ENCODE peak calls at places on chromosomes 3 and 15, in seven cellular contexts. G is mesendoderm, W is GM23338, Y is DND-41, Q is osteoblast, D is left ventricle myocardium inferior, B is IMR-90. O is an unnamed sample. For H3K36me3 and H3K27me3, the result is how much of the 10 kb centered on the place peaks cover.

GRCh38 chr3:119559441-119559963 is at the start of gene CD80:
- DNase-seq in D (peak), G (peak), W (peak), Q (no peak), B (peak), Y (peak), O (peak)

GRCh38 chr15:56428821-56429458 is 36.0 kb downstream of the MNS1 start:
- DNase-seq in Y (no peak), D (no peak), W (peak), G (peak), Q (peak), B (peak), O (peak)

GRCh38 chr3:87276484-87276883 is at the start of gene POU1F1:
- DNase-seq in Y (no peak), D (no peak), G (no peak), B (no peak), Q (no peak), W (no peak), O (no peak)

GRCh38 chr3:72549819-72550581 is 298.2 kb downstream of the SHQ1 start:
- DNase-seq in Q (no peak), Y (peak), D (no peak), B (no peak), G (no peak), W (no peak), O (no peak)

GRCh38 chr3:39414421-39414907 is 7.9 kb downstream of the RPSA start:
- DNase-seq in B (no peak), G (no peak), Q (no peak), D (no peak), Y (no peak), W (no peak), O (no peak)

GRCh38 chr3:53114412-53115074 is 15.7 kb downstream of the RFT1 start:
- DNase-seq in Y (no peak), B (peak), G (peak), D (no peak), W (no peak), Q (no peak), O (no peak)

GRCh38 chr3:101816215-101817149 is 32.8 kb upstream of the NFKBIZ start:
- DNase-seq in W (no peak), G (no peak), Y (no peak), Q (no peak), D (no peak), B (no peak), O (no peak)

GRCh38 chr3:60756636-60757035 is 494.6 kb downstream of the FHIT start:
- DNase-seq in D (no peak), Y (no peak), W (no peak), Q (no peak), G (no peak), B (no peak), O (no peak)

GRCh38 chr3:134910026-134910425 is 115.0 kb downstream of the EPHB1 start:
- DNase-seq in G (no peak), Q (no peak), B (no peak), W (no peak), Y (no peak), D (no peak), O (no peak)

GRCh38 chr15:80669599-80670273 is 25.4 kb upstream of the ABHD17C start:
- DNase-seq in G (no peak), Q (no peak), D (no peak), Y (no peak), B (peak), W (no peak), O (no peak)

GRCh38 chr3:61927332-61927731 is 366.0 kb downstream of the PTPRG start:
- DNase-seq in W (no peak), Y (peak), G (no peak), B (peak), D (peak), Q (peak), O (no peak)

GRCh38 chr3:27752926-27753325 is 30.8 kb upstream of the EOMES start:
- DNase-seq in G (no peak), W (no peak), Y (no peak), Q (no peak), D (no peak), B (no peak), O (no peak)

GRCh38 chr15:82530606-82531379 is 9.5 kb downstream of the RPS17 start:
- DNase-seq in W (peak), Y (peak), B (peak), D (peak), G (peak), Q (peak), O (peak)

GRCh38 chr3:8773941-8774542 is 4.6 kb upstream of the OXTR start:
- DNase-seq in Y (no peak), D (no peak), B (no peak), Q (no peak), W (no peak), G (no peak), O (no peak)

GRCh38 chr3:14204605-14205284 is 26.1 kb downstream of the LSM3 start:
- DNase-seq in W (no peak), Y (no peak), B (peak), D (no peak), G (no peak), Q (peak), O (no peak)

GRCh38 chr15:45670061-45670460 is 35.2 kb downstream of the SQOR start:
- DNase-seq in W (no peak), D (no peak), Y (no peak), B (no peak), Q (no peak), G (no peak), O (no peak)

GRCh38 chr3:139328356-139328755 is 15.5 kb upstream of the MRPS22 start:
- DNase-seq in D (no peak), G (no peak), B (no peak), Y (no peak), Q (no peak), W (no peak), O (no peak)

GRCh38 chr3:139327861-139328260 is 16.0 kb upstream of the MRPS22 start:
- DNase-seq in B (no peak), D (no peak), Q (no peak), G (no peak), W (no peak), Y (peak), O (no peak)

GRCh38 chr3:139332092-139332491 is 11.7 kb upstream of the MRPS22 start:
- DNase-seq in B (no peak), D (no peak), Q (no peak), W (no peak), Y (no peak), G (no peak), O (no peak)

GRCh38 chr3:139327231-139327630 is 16.6 kb upstream of the MRPS22 start:
- DNase-seq in Y (no peak), Q (no peak), D (no peak), G (no peak), B (no peak), W (no peak), O (no peak)

GRCh38 chr3:139329364-139329850 is 14.4 kb upstream of the MRPS22 start:
- DNase-seq in Y (peak), W (peak), G (peak), D (peak), Q (peak), B (peak), O (peak)
- H3K4me3 ChIP-seq in Y (peak), W (peak), G (no peak), D (peak), Q (peak), B (no peak), O (peak)

GRCh38 chr15:44616974-44617373 is 46.5 kb downstream of the SPG11 start:
- DNase-seq in Q (no peak), Y (no peak), B (no peak), G (no peak), W (no peak), D (no peak), O (no peak)
- H3K36me3 ChIP-seq in Q (under half), Y (under half), B (under half), G (under half), W (under half), D (half or more), O (under half)

GRCh38 chr15:74131618-74132191 is 1.3 kb downstream of the ISLR2 start:
- DNase-seq in W (peak), G (no peak), Y (no peak), Q (no peak), B (no peak), D (no peak), O (no peak)
- H3K27me3 ChIP-seq in W (half or more), G (half or more), Y (under half), Q (half or more), B (half or more), D (half or more), O (half or more)

GRCh38 chr3:38039899-38040261 is 872 bp downstream of the DLEC1 start:
- DNase-seq in B (peak), Q (peak), Y (peak), G (peak), D (peak), W (peak), O (peak)

GRCh38 chr3:38038447-38038911 is 529 bp upstream of the DLEC1 start:
- DNase-seq in W (no peak), Q (no peak), Y (no peak), B (no peak), G (no peak), D (no peak), O (no peak)

GRCh38 chr3:38040400-38040799 is 1.4 kb downstream of the DLEC1 start:
- DNase-seq in D (no peak), Y (no peak), W (no peak), Q (no peak), G (no peak), B (no peak), O (no peak)

GRCh38 chr3:38036906-38037305 is 2.1 kb upstream of the DLEC1 start:
- DNase-seq in B (no peak), W (peak), G (no peak), Q (peak), D (no peak), Y (no peak), O (no peak)

GRCh38 chr3:38039101-38039898 is at the start of gene DLEC1:
- DNase-seq in D (peak), Q (peak), Y (peak), W (peak), B (peak), G (peak), O (peak)
- H3K4me3 ChIP-seq in D (peak), Q (peak), Y (peak), W (peak), B (peak), G (peak), O (peak)

O was measured in H7.